ENCODE peak calls at places on chromosomes 3 and 15, in five cellular contexts. One of them, this sample, is unnamed.

GRCh38 chr3:134364061-134364935 is 9.9 kb downstream of the AMOTL2 start:
- DNase-seq in H9: peak; percentile 98
- DNase-seq in lung: peak; percentile 93
- DNase-seq in cardiac muscle cell: peak; percentile 96
- DNase-seq in right atrium auricular region: peak; percentile 97
- DNase-seq in this sample: peak; percentile 98

GRCh38 chr3:129812589-129812988 is 80.9 kb downstream of the TMCC1 start:
- DNase-seq in right atrium auricular region: no peak
- DNase-seq in cardiac muscle cell: no peak
- DNase-seq in lung: no peak
- DNase-seq in H9: no peak
- DNase-seq in this sample: no peak

GRCh38 chr3:61378321-61378720 is 127.1 kb upstream of the FHIT start:
- DNase-seq in H9: no peak
- DNase-seq in cardiac muscle cell: no peak
- DNase-seq in lung: no peak
- DNase-seq in right atrium auricular region: no peak
- DNase-seq in this sample: no peak

GRCh38 chr15:33963831-33964664 is 4.2 kb upstream of the CHRM5 start:
- DNase-seq in lung: no peak
- DNase-seq in H9: no peak
- DNase-seq in cardiac muscle cell: peak; percentile 58
- DNase-seq in right atrium auricular region: no peak
- DNase-seq in this sample: no peak

GRCh38 chr15:48641416-48641815 is 4.1 kb downstream of the FBN1 start:
- DNase-seq in right atrium auricular region: no peak
- DNase-seq in H9: no peak
- DNase-seq in lung: no peak
- DNase-seq in cardiac muscle cell: no peak
- DNase-seq in this sample: no peak

GRCh38 chr3:112499328-112499727 is at the start of gene BTLA:
- DNase-seq in H9: no peak
- DNase-seq in right atrium auricular region: no peak
- DNase-seq in cardiac muscle cell: no peak
- DNase-seq in lung: no peak
- DNase-seq in this sample: no peak

GRCh38 chr3:124078978-124079911 is 87.3 kb upstream of the ROPN1 start:
- DNase-seq in cardiac muscle cell: peak; percentile 66
- DNase-seq in right atrium auricular region: no peak
- DNase-seq in lung: no peak
- DNase-seq in H9: no peak
- DNase-seq in this sample: no peak

GRCh38 chr3:129558772-129559564 is 16.0 kb downstream of the H1-8 start:
- DNase-seq in cardiac muscle cell: no peak
- DNase-seq in H9: no peak
- DNase-seq in right atrium auricular region: no peak
- DNase-seq in lung: no peak
- DNase-seq in this sample: no peak

GRCh38 chr3:104989878-104990277 is 376.8 kb upstream of the ALCAM start:
- DNase-seq in lung: no peak
- DNase-seq in H9: no peak
- DNase-seq in cardiac muscle cell: peak; percentile 58
- DNase-seq in right atrium auricular region: no peak
- DNase-seq in this sample: no peak

GRCh38 chr3:178629430-178630178 is 93.4 kb downstream of the KCNMB2 start:
- DNase-seq in H9: no peak
- DNase-seq in lung: no peak
- DNase-seq in cardiac muscle cell: no peak
- DNase-seq in right atrium auricular region: no peak
- DNase-seq in this sample: no peak

GRCh38 chr3:4748701-4749378 is 230.4 kb upstream of the BHLHE40 start:
- DNase-seq in cardiac muscle cell: no peak
- DNase-seq in H9: no peak
- DNase-seq in lung: no peak
- DNase-seq in right atrium auricular region: no peak
- DNase-seq in this sample: no peak

GRCh38 chr15:65752151-65752700 is 39.9 kb downstream of the DENND4A start:
- DNase-seq in H9: no peak
- DNase-seq in right atrium auricular region: no peak
- DNase-seq in cardiac muscle cell: no peak
- DNase-seq in lung: no peak
- DNase-seq in this sample: no peak

GRCh38 chr15:74723754-74724334 is 1.5 kb downstream of the CYP1A1 start:
- DNase-seq in H9: peak; percentile 51
- DNase-seq in right atrium auricular region: no peak
- DNase-seq in cardiac muscle cell: peak; percentile 78
- DNase-seq in lung: no peak
- DNase-seq in this sample: no peak

GRCh38 chr3:13023251-13024055 is 49.8 kb downstream of the IQSEC1 start:
- DNase-seq in H9: no peak
- DNase-seq in lung: no peak
- DNase-seq in cardiac muscle cell: no peak
- DNase-seq in right atrium auricular region: no peak
- DNase-seq in this sample: no peak

GRCh38 chr3:11385329-11385728 is 113.1 kb downstream of the ATG7 start:
- DNase-seq in H9: no peak
- DNase-seq in lung: no peak
- DNase-seq in cardiac muscle cell: no peak
- DNase-seq in right atrium auricular region: no peak
- DNase-seq in this sample: no peak

GRCh38 chr3:147701195-147701594 is 292.0 kb downstream of the ZIC1 start:
- DNase-seq in lung: no peak
- DNase-seq in H9: no peak
- DNase-seq in cardiac muscle cell: no peak
- DNase-seq in right atrium auricular region: no peak
- DNase-seq in this sample: no peak

GRCh38 chr3:114231616-114232015 is 5.8 kb downstream of the ZNF80 start:
- DNase-seq in H9: no peak
- DNase-seq in lung: no peak
- DNase-seq in cardiac muscle cell: no peak
- DNase-seq in right atrium auricular region: no peak
- DNase-seq in this sample: no peak

GRCh38 chr15:66842710-66843441 is 140.8 kb downstream of the SMAD6 start:
- DNase-seq in lung: peak; percentile 82
- DNase-seq in right atrium auricular region: peak; percentile 93
- DNase-seq in cardiac muscle cell: peak; percentile 78
- DNase-seq in H9: no peak
- DNase-seq in this sample: no peak

GRCh38 chr15:42101861-42102260 is 7.5 kb upstream of the PLA2G4D start:
- DNase-seq in right atrium auricular region: no peak
- DNase-seq in H9: no peak
- DNase-seq in lung: no peak
- DNase-seq in cardiac muscle cell: no peak
- DNase-seq in this sample: no peak

GRCh38 chr3:32203854-32204253 is 34.6 kb upstream of the CMTM8 start:
- DNase-seq in H9: no peak
- DNase-seq in right atrium auricular region: no peak
- DNase-seq in lung: no peak
- DNase-seq in cardiac muscle cell: no peak
- DNase-seq in this sample: no peak

GRCh38 chr15:94247789-94248638 is 16.7 kb downstream of the MCTP2 start:
- DNase-seq in H9: no peak
- DNase-seq in right atrium auricular region: no peak
- DNase-seq in cardiac muscle cell: no peak
- DNase-seq in lung: no peak
- DNase-seq in this sample: no peak

GRCh38 chr3:24947103-24947502 is 452.5 kb upstream of the THRB start:
- DNase-seq in cardiac muscle cell: no peak
- DNase-seq in H9: no peak
- DNase-seq in right atrium auricular region: no peak
- DNase-seq in lung: no peak
- DNase-seq in this sample: no peak

GRCh38 chr3:186772886-186773417 is 10.4 kb upstream of the EIF4A2 start:
- DNase-seq in cardiac muscle cell: no peak
- DNase-seq in lung: peak; percentile 62
- DNase-seq in H9: peak; percentile 78
- DNase-seq in right atrium auricular region: peak; percentile 76
- DNase-seq in this sample: peak; percentile 94

GRCh38 chr3:179811321-179812095 is 158.7 kb downstream of the USP13 start:
- DNase-seq in lung: peak; percentile 51
- DNase-seq in H9: peak; percentile 57
- DNase-seq in right atrium auricular region: no peak
- DNase-seq in cardiac muscle cell: peak; percentile 70
- DNase-seq in this sample: no peak

GRCh38 chr3:167887096-167887495 is 151.6 kb downstream of the SERPINI1 start:
- DNase-seq in right atrium auricular region: no peak
- DNase-seq in lung: no peak
- DNase-seq in cardiac muscle cell: no peak
- DNase-seq in H9: no peak
- DNase-seq in this sample: no peak

GRCh38 chr3:76497636-76498035 is 542.3 kb upstream of the ROBO2 start:
- DNase-seq in lung: no peak
- DNase-seq in H9: peak; percentile 77
- DNase-seq in cardiac muscle cell: no peak
- DNase-seq in right atrium auricular region: no peak
- DNase-seq in this sample: no peak

GRCh38 chr3:140378571-140379340 is 299.1 kb upstream of the TRIM42 start:
- DNase-seq in cardiac muscle cell: no peak
- DNase-seq in right atrium auricular region: no peak
- DNase-seq in lung: no peak
- DNase-seq in H9: no peak
- DNase-seq in this sample: peak; percentile 64

GRCh38 chr15:80849308-80849707 is 70.1 kb downstream of the CEMIP start:
- DNase-seq in H9: no peak
- DNase-seq in lung: peak; percentile 81
- DNase-seq in cardiac muscle cell: no peak
- DNase-seq in right atrium auricular region: no peak
- DNase-seq in this sample: no peak

GRCh38 chr15:70906842-70907241 is 14.2 kb downstream of the LRRC49 start:
- DNase-seq in H9: no peak
- DNase-seq in right atrium auricular region: no peak
- DNase-seq in cardiac muscle cell: no peak
- DNase-seq in lung: no peak
- DNase-seq in this sample: no peak

DNA sequence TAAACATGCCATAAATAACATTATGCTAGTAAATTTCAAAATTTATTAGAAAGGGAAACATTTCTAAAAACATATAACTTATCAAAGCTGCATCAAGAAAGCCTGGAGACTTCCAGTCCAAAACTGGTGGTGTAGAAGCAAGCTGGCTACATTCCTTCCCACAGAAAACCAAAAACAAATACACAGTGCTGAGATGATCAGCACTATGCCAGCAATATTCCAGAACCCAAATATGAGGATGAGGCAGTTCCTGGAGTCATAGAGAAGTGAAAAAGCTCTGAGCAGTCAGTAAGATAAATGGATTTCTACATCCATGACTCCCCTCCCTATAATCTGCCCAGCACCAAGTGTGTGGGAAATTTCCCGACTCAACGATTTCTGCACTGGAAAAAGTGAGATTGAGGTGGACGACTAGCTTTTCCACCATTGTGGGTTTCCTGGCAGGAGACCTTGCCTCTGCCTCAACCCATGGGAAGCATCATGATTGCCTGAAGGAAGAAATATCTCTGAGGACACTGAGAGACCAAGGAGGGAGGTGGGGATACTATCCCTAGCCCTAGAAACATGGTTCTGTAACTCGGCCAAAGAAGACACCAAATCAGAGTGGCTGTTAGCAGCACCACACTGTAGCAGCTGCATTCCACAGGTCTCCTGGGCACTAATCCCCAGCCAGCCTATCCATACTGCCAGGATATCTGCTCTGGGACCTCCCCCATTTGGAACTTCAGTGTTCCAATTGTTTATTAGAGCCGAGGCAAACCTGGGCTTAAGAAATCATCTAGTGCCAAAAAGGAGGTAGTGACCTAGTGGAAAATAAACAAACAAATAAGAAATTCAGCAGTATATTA is 11.8 kb upstream of the CLN6 start:
- DNase-seq in right atrium auricular region: no peak
- DNase-seq in H9: no peak
- DNase-seq in lung: no peak
- DNase-seq in cardiac muscle cell: no peak
- DNase-seq in this sample: no peak
- TF ChIP-seq CTCF in right atrium auricular region: no peak
- TF ChIP-seq CTCF in H9: no peak
- TF ChIP-seq CTCF in lung: no peak
- TF ChIP-seq CTCF in cardiac muscle cell: no peak
- TF ChIP-seq CTCF in this sample: no peak

GRCh38 chr3:58124387-58124786 is 86.4 kb downstream of the DNASE1L3 start:
- DNase-seq in H9: no peak
- DNase-seq in lung: no peak
- DNase-seq in cardiac muscle cell: no peak
- DNase-seq in right atrium auricular region: no peak
- DNase-seq in this sample: no peak
- TF ChIP-seq CTCF in H9: no peak
- TF ChIP-seq CTCF in lung: no peak
- TF ChIP-seq CTCF in cardiac muscle cell: no peak
- TF ChIP-seq CTCF in right atrium auricular region: no peak
- TF ChIP-seq CTCF in this sample: no peak

DNA sequence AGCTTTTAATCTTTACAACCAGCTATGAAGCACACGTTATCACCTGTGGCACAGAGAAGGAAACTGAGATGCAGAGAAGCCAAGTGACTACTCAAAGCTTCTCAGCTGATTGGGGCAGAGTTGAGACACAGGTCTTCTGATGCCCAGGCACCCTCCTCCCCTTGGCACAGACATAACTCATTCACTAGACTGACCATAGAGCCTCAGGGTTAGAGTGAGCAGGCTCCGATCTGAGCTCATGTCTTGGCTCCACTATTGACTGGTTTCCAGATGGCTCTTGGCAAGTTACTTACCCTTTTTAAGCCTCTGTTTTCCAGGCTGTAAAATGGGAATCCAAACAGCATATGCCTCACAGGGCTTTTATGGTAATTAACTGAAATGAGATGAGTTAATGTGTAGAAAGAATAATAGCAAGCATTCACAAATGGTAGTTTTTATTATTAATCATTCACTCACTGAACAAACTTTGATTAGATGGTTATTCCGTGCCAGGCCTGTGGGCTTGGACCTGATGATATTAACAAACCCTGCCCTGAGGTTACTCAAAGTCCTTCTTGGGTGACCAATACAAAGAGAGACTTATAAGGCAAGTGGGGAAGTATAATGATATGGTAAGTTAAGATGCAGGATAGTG is 184.3 kb downstream of the ANXA2 start:
- DNase-seq in cardiac muscle cell: no peak
- DNase-seq in right atrium auricular region: no peak
- DNase-seq in lung: no peak
- DNase-seq in H9: no peak
- DNase-seq in this sample: no peak
- TF ChIP-seq CTCF in cardiac muscle cell: no peak
- TF ChIP-seq CTCF in right atrium auricular region: no peak
- TF ChIP-seq CTCF in lung: no peak
- TF ChIP-seq CTCF in H9: no peak
- TF ChIP-seq CTCF in this sample: no peak

GRCh38 chr3:188575501-188575900 is 421.5 kb downstream of the LPP start:
- DNase-seq in lung: no peak
- DNase-seq in right atrium auricular region: no peak
- DNase-seq in cardiac muscle cell: no peak
- DNase-seq in H9: no peak
- DNase-seq in this sample: no peak

GRCh38 chr3:188577539-188577938 is 423.6 kb downstream of the LPP start:
- DNase-seq in right atrium auricular region: no peak
- DNase-seq in lung: no peak
- DNase-seq in cardiac muscle cell: no peak
- DNase-seq in H9: no peak
- DNase-seq in this sample: no peak

GRCh38 chr3:188581791-188582190 is 427.8 kb downstream of the LPP start:
- DNase-seq in right atrium auricular region: no peak
- DNase-seq in lung: no peak
- DNase-seq in cardiac muscle cell: no peak
- DNase-seq in H9: no peak
- DNase-seq in this sample: no peak

GRCh38 chr3:188581365-188581764 is 427.4 kb downstream of the LPP start:
- DNase-seq in right atrium auricular region: no peak
- DNase-seq in H9: no peak
- DNase-seq in lung: no peak
- DNase-seq in cardiac muscle cell: no peak
- DNase-seq in this sample: no peak

GRCh38 chr3:188578579-188579363 is 424.8 kb downstream of the LPP start:
- DNase-seq in H9: no peak
- DNase-seq in right atrium auricular region: peak; percentile 76
- DNase-seq in lung: peak; percentile 30
- DNase-seq in cardiac muscle cell: peak; percentile 14
- DNase-seq in this sample: peak; percentile 93
- TF ChIP-seq CTCF in H9: no peak
- TF ChIP-seq CTCF in right atrium auricular region: no peak
- TF ChIP-seq CTCF in lung: no peak
- TF ChIP-seq CTCF in cardiac muscle cell: no peak
- TF ChIP-seq CTCF in this sample: no peak

This sample was measured in esophagus muscularis mucosa.